ENCODE peak calls at places on chromosome 17, in five cellular contexts. One of them, this sample, is unnamed.

GRCh38 chr17:38848939-38849563 is 4.5 kb downstream of the RPL23 start:
- DNase-seq in activated T-cell treated with anti-CD3 and anti-CD28 coated beads for 1 hour: no peak
- DNase-seq in DMS 273 treated with DMSO at 0.1 percent for 48 hours: no peak
- DNase-seq in fibroblast of lung: no peak
- DNase-seq in cerebellar cortex: no peak
- DNase-seq in this sample: no peak

GRCh38 chr17:17491546-17491988 is 4.6 kb downstream of the RASD1 start:
- DNase-seq in cerebellar cortex: no peak
- DNase-seq in activated T-cell treated with anti-CD3 and anti-CD28 coated beads for 1 hour: no peak
- DNase-seq in fibroblast of lung: no peak
- DNase-seq in DMS 273 treated with DMSO at 0.1 percent for 48 hours: no peak
- DNase-seq in this sample: no peak

GRCh38 chr17:5241861-5242671 is 7.4 kb upstream of the SCIMP start:
- DNase-seq in fibroblast of lung: no peak
- DNase-seq in DMS 273 treated with DMSO at 0.1 percent for 48 hours: no peak
- DNase-seq in activated T-cell treated with anti-CD3 and anti-CD28 coated beads for 1 hour: no peak
- DNase-seq in cerebellar cortex: no peak
- DNase-seq in this sample: no peak

GRCh38 chr17:17975441-17975840 is 2.8 kb downstream of the DRC3 start:
- DNase-seq in cerebellar cortex: no peak
- DNase-seq in DMS 273 treated with DMSO at 0.1 percent for 48 hours: no peak
- DNase-seq in activated T-cell treated with anti-CD3 and anti-CD28 coated beads for 1 hour: no peak
- DNase-seq in fibroblast of lung: no peak
- DNase-seq in this sample: no peak

GRCh38 chr17:77897741-77898301 is 60.7 kb upstream of the TNRC6C start:
- DNase-seq in activated T-cell treated with anti-CD3 and anti-CD28 coated beads for 1 hour: no peak
- DNase-seq in DMS 273 treated with DMSO at 0.1 percent for 48 hours: no peak
- DNase-seq in fibroblast of lung: no peak
- DNase-seq in cerebellar cortex: no peak
- DNase-seq in this sample: no peak

GRCh38 chr17:7632492-7632894 is 2.6 kb downstream of the SHBG start:
- DNase-seq in DMS 273 treated with DMSO at 0.1 percent for 48 hours: no peak
- DNase-seq in cerebellar cortex: peak
- DNase-seq in activated T-cell treated with anti-CD3 and anti-CD28 coated beads for 1 hour: no peak
- DNase-seq in fibroblast of lung: peak
- DNase-seq in this sample: peak

GRCh38 chr17:54455251-54455868 is 445.3 kb upstream of the TOM1L1 start:
- DNase-seq in activated T-cell treated with anti-CD3 and anti-CD28 coated beads for 1 hour: no peak
- DNase-seq in DMS 273 treated with DMSO at 0.1 percent for 48 hours: no peak
- DNase-seq in cerebellar cortex: no peak
- DNase-seq in fibroblast of lung: no peak
- DNase-seq in this sample: no peak

GRCh38 chr17:52207786-52208185 is 49.3 kb upstream of the CA10 start:
- DNase-seq in DMS 273 treated with DMSO at 0.1 percent for 48 hours: no peak
- DNase-seq in cerebellar cortex: peak
- DNase-seq in fibroblast of lung: no peak
- DNase-seq in activated T-cell treated with anti-CD3 and anti-CD28 coated beads for 1 hour: no peak
- DNase-seq in this sample: no peak

GRCh38 chr17:82984751-82985435 is 94.5 kb upstream of the METRNL start:
- DNase-seq in fibroblast of lung: peak
- DNase-seq in DMS 273 treated with DMSO at 0.1 percent for 48 hours: no peak
- DNase-seq in activated T-cell treated with anti-CD3 and anti-CD28 coated beads for 1 hour: no peak
- DNase-seq in cerebellar cortex: no peak
- DNase-seq in this sample: no peak

GRCh38 chr17:58271532-58271931 is 9.2 kb downstream of the MPO start:
- DNase-seq in cerebellar cortex: no peak
- DNase-seq in DMS 273 treated with DMSO at 0.1 percent for 48 hours: no peak
- DNase-seq in fibroblast of lung: no peak
- DNase-seq in activated T-cell treated with anti-CD3 and anti-CD28 coated beads for 1 hour: no peak
- DNase-seq in this sample: no peak

GRCh38 chr17:50363217-50364060 is 9.5 kb downstream of the MRPL27 start:
- DNase-seq in fibroblast of lung: peak
- DNase-seq in DMS 273 treated with DMSO at 0.1 percent for 48 hours: peak
- DNase-seq in cerebellar cortex: peak
- DNase-seq in activated T-cell treated with anti-CD3 and anti-CD28 coated beads for 1 hour: no peak
- DNase-seq in this sample: no peak

GRCh38 chr17:2853722-2854580 is 57.7 kb downstream of the RAP1GAP2 start:
- DNase-seq in fibroblast of lung: peak
- DNase-seq in DMS 273 treated with DMSO at 0.1 percent for 48 hours: no peak
- DNase-seq in cerebellar cortex: peak
- DNase-seq in activated T-cell treated with anti-CD3 and anti-CD28 coated beads for 1 hour: no peak
- DNase-seq in this sample: no peak

GRCh38 chr17:50117202-50118040 is 12.5 kb downstream of the SAMD14 start:
- DNase-seq in fibroblast of lung: peak
- DNase-seq in cerebellar cortex: no peak
- DNase-seq in activated T-cell treated with anti-CD3 and anti-CD28 coated beads for 1 hour: peak
- DNase-seq in DMS 273 treated with DMSO at 0.1 percent for 48 hours: no peak
- DNase-seq in this sample: no peak

GRCh38 chr17:48970224-48970623 is 1.8 kb upstream of the GIP start:
- DNase-seq in DMS 273 treated with DMSO at 0.1 percent for 48 hours: peak
- DNase-seq in fibroblast of lung: peak
- DNase-seq in cerebellar cortex: no peak
- DNase-seq in activated T-cell treated with anti-CD3 and anti-CD28 coated beads for 1 hour: no peak
- DNase-seq in this sample: peak

GRCh38 chr17:67628580-67629013 is 89.1 kb upstream of the NOL11 start:
- DNase-seq in activated T-cell treated with anti-CD3 and anti-CD28 coated beads for 1 hour: no peak
- DNase-seq in DMS 273 treated with DMSO at 0.1 percent for 48 hours: no peak
- DNase-seq in cerebellar cortex: no peak
- DNase-seq in fibroblast of lung: no peak
- DNase-seq in this sample: no peak

GRCh38 chr17:69323806-69324205 is 3.1 kb downstream of the ABCA5 start:
- DNase-seq in DMS 273 treated with DMSO at 0.1 percent for 48 hours: no peak
- DNase-seq in cerebellar cortex: no peak
- DNase-seq in fibroblast of lung: no peak
- DNase-seq in activated T-cell treated with anti-CD3 and anti-CD28 coated beads for 1 hour: no peak
- DNase-seq in this sample: no peak

GRCh38 chr17:50866950-50867855 is 1.0 kb upstream of the TOB1 start:
- DNase-seq in cerebellar cortex: peak
- DNase-seq in DMS 273 treated with DMSO at 0.1 percent for 48 hours: peak
- DNase-seq in fibroblast of lung: peak
- DNase-seq in activated T-cell treated with anti-CD3 and anti-CD28 coated beads for 1 hour: peak
- DNase-seq in this sample: peak

GRCh38 chr17:6936370-6937028 is 59.4 kb upstream of the ALOX12 start:
- DNase-seq in fibroblast of lung: peak
- DNase-seq in DMS 273 treated with DMSO at 0.1 percent for 48 hours: no peak
- DNase-seq in cerebellar cortex: peak
- DNase-seq in activated T-cell treated with anti-CD3 and anti-CD28 coated beads for 1 hour: no peak
- DNase-seq in this sample: no peak

GRCh38 chr17:79843475-79843916 is 4.3 kb upstream of the CBX4 start:
- DNase-seq in fibroblast of lung: no peak
- DNase-seq in cerebellar cortex: no peak
- DNase-seq in activated T-cell treated with anti-CD3 and anti-CD28 coated beads for 1 hour: no peak
- DNase-seq in DMS 273 treated with DMSO at 0.1 percent for 48 hours: no peak
- DNase-seq in this sample: no peak

This sample was measured in fibroblast of the conjunctiva.